ENCODE peak calls at places on chromosomes 5 and 9, in six cellular contexts. Z, S, W, O, N and T are unnamed samples.

GRCh38 chr9:131651599-131651998 is 88.3 kb downstream of the RAPGEF1 start:
- DNase-seq in Z (peak), S (no peak), W (no peak), O (peak), N (peak), T (no peak)

GRCh38 chr5:154475613-154476342 is 2.2 kb downstream of the HAND1 start:
- DNase-seq in Z (no peak), O (peak), N (no peak), W (no peak), S (peak), T (peak)

GRCh38 chr9:84145780-84146179 is 165.2 kb downstream of the RMI1 start:
- DNase-seq in N (no peak), Z (no peak), O (no peak), W (no peak), S (no peak), T (no peak)

GRCh38 chr5:98301567-98301966 is 471.9 kb upstream of the RGMB start:
- DNase-seq in W (no peak), Z (no peak), S (no peak), N (no peak), O (peak), T (peak)

GRCh38 chr5:124402144-124402581 is 344.3 kb downstream of the ZNF608 start:
- DNase-seq in W (no peak), Z (peak), N (no peak), O (peak), S (no peak), T (peak)

GRCh38 chr9:101593345-101593744 is 1.4 kb downstream of the PPP3R2 start:
- DNase-seq in W (no peak), O (no peak), N (no peak), Z (no peak), S (no peak), T (no peak)

GRCh38 chr9:70260606-70261005 is 1.8 kb downstream of the SMC5 start:
- DNase-seq in Z (no peak), W (no peak), N (no peak), O (no peak), S (no peak), T (no peak)

GRCh38 chr9:73153793-73154227 is 2.1 kb downstream of the ANXA1 start:
- DNase-seq in S (no peak), O (peak), W (no peak), Z (peak), N (peak), T (peak)

GRCh38 chr5:55220433-55221185 is 6.5 kb downstream of the MCIDAS start:
- DNase-seq in S (peak), O (peak), W (no peak), Z (no peak), N (peak), T (peak)

GRCh38 chr9:108953983-108954574 is 19.9 kb downstream of the ABITRAM start:
- DNase-seq in Z (peak), N (peak), W (no peak), S (no peak), O (peak), T (peak)

GRCh38 chr9:97367729-97368128 is 44.2 kb upstream of the TDRD7 start:
- DNase-seq in S (no peak), N (no peak), W (no peak), O (no peak), Z (no peak), T (no peak)

GRCh38 chr5:71907589-71908145 is 188.6 kb downstream of the CARTPT start:
- DNase-seq in S (no peak), N (no peak), W (no peak), Z (no peak), O (no peak), T (no peak)

GRCh38 chr5:102670224-102670836 is 84.8 kb upstream of the PAM start:
- DNase-seq in S (peak), Z (no peak), W (peak), N (peak), O (no peak), T (peak)

GRCh38 chr5:133533541-133533940 is 78.8 kb downstream of the FSTL4 start:
- DNase-seq in O (no peak), S (no peak), W (no peak), Z (no peak), N (no peak), T (no peak)

GRCh38 chr5:51371052-51371451 is 12.2 kb upstream of the ISL1 start:
- DNase-seq in W (no peak), N (no peak), O (no peak), S (no peak), Z (no peak), T (no peak)

GRCh38 chr9:88706193-88707112 is 171.5 kb downstream of the NXNL2 start:
- DNase-seq in W (no peak), S (no peak), Z (no peak), N (no peak), O (peak), T (no peak)
- H2AK5ac ChIP-seq in W (no peak), S (no peak), Z (no peak), N (no peak), O (no peak), T (no peak)

GRCh38 chr9:136609160-136609475 is 53.6 kb upstream of the EGFL7 start:
- DNase-seq in W (no peak), S (no peak), N (no peak), O (no peak), Z (no peak), T (no peak)
- H3K4ac ChIP-seq in W (no peak), S (no peak), N (no peak), O (no peak), Z (no peak), T (no peak)

DNA sequence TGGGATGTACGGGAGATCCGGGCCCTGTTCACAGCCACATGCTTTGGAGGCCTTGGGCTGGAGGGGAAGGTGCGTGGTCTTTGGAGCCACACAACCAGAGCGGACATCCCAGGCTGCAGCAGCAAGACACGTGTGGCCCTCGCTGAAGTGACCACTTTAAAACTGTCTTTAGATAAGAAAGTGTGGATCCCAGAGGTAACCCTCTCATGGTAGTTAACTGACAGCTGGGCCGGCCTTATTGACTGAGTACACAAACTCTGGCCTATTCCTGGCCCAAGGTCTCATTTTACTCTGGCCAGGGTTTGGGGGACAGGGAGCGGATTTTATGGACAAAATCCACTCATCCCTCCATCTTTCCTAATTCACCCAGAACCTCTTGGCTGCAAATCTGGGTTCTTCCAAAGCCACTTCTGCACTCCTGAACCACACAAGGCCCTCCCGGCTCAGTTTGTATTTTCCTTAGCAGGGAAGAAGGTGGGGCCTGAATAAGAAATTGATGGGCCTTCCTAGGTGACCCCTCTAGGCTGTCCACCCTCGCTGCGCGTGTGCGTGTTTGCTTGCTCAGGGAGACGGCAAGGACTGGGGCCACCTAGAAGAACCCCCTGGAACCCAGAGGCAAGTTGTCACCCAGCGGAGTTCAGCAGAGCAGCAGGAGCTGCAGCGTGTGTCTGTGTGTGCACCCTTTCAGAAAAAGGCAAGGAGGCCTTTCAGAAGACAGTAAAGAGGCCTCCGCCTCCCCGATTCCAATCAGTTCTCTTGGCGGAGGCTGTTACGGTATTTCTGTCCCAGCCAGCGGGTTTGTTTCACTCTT is 73.3 kb upstream of the ORM1 start:
- DNase-seq in S (no peak), W (no peak), Z (no peak), O (no peak), N (no peak), T (no peak)
- H3K9ac ChIP-seq in S (no peak), W (no peak), Z (peak), O (peak), N (no peak), T (no peak)

GRCh38 chr5:127839496-127840197 is 136.5 kb downstream of the CCDC192 start:
- DNase-seq in N (no peak), S (no peak), Z (no peak), W (no peak), O (peak), T (no peak)

GRCh38 chr5:127840198-127840524 is 137.0 kb downstream of the CCDC192 start:
- DNase-seq in Z (no peak), S (no peak), N (no peak), W (no peak), O (no peak), T (no peak)

GRCh38 chr5:127840809-127841208 is 137.6 kb downstream of the CCDC192 start:
- DNase-seq in O (no peak), W (no peak), Z (no peak), N (no peak), S (no peak), T (no peak)

GRCh38 chr5:127838661-127839060 is 135.5 kb downstream of the CCDC192 start:
- DNase-seq in S (peak), N (no peak), O (peak), Z (peak), W (no peak), T (peak)

DNA sequence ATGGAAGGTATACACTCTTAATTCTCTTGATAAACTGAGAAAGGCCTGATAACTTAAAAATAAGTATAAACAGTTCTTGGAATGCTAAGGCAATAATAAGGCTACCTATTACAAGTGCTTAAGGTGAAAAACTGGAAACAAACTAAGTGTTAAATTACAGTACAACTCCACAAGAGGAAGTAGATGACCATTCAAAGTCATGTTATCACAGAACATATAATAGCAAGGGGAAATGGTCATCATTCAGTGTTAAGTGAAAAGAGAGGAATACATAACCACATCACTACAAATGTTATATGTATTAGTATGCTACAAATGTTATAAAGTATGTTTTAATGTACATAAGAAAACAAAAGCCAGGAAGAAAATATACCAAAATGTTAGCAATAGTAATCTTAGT is 135.9 kb downstream of the CCDC192 start:
- DNase-seq in O (no peak), N (no peak), W (no peak), Z (no peak), S (no peak), T (no peak)
- H2AK5ac ChIP-seq in O (no peak), N (no peak), W (no peak), Z (no peak), S (no peak), T (no peak)